ENCODE peak calls at places on chromosomes 1 and 21, in five cellular contexts. One of them, this sample, is unnamed.

GRCh38 chr1:40404670-40405462 is 31.3 kb downstream of the SMAP2 start:
- DNase-seq in endothelial cell of umbilical vein: peak; percentile 75
- DNase-seq in adrenal gland: no peak
- DNase-seq in GM23338: peak; percentile 66
- DNase-seq in Panc1: peak; percentile 59
- DNase-seq in this sample: no peak

GRCh38 chr1:43582162-43582566 is 51.5 kb downstream of the PTPRF start:
- DNase-seq in Panc1: peak; percentile 69
- DNase-seq in GM23338: no peak
- DNase-seq in adrenal gland: peak; percentile 68
- DNase-seq in endothelial cell of umbilical vein: peak; percentile 89
- DNase-seq in this sample: no peak

GRCh38 chr1:207427832-207428231 is 26.3 kb upstream of the CR2 start:
- DNase-seq in endothelial cell of umbilical vein: no peak
- DNase-seq in GM23338: no peak
- DNase-seq in adrenal gland: no peak
- DNase-seq in Panc1: no peak
- DNase-seq in this sample: no peak

GRCh38 chr1:966603-967295 is 467 bp downstream of the PLEKHN1 start:
- DNase-seq in endothelial cell of umbilical vein: peak; percentile 57
- DNase-seq in GM23338: peak; percentile 77
- DNase-seq in adrenal gland: peak; percentile 52
- DNase-seq in Panc1: no peak
- DNase-seq in this sample: peak; percentile 76

GRCh38 chr1:79633456-79633855 is 626.9 kb upstream of the ADGRL4 start:
- DNase-seq in Panc1: no peak
- DNase-seq in endothelial cell of umbilical vein: peak; percentile 16
- DNase-seq in GM23338: no peak
- DNase-seq in adrenal gland: no peak
- DNase-seq in this sample: no peak

GRCh38 chr21:37804001-37804400 is 112.3 kb downstream of the KCNJ6 start:
- DNase-seq in endothelial cell of umbilical vein: no peak
- DNase-seq in Panc1: no peak
- DNase-seq in GM23338: no peak
- DNase-seq in adrenal gland: no peak
- DNase-seq in this sample: no peak

GRCh38 chr1:71030021-71030420 is 17.6 kb downstream of the PTGER3 start:
- DNase-seq in Panc1: no peak
- DNase-seq in endothelial cell of umbilical vein: no peak
- DNase-seq in GM23338: no peak
- DNase-seq in adrenal gland: no peak
- DNase-seq in this sample: no peak

GRCh38 chr1:107491582-107491981 is 350.7 kb downstream of the NTNG1 start:
- DNase-seq in Panc1: no peak
- DNase-seq in adrenal gland: no peak
- DNase-seq in endothelial cell of umbilical vein: no peak
- DNase-seq in GM23338: no peak
- DNase-seq in this sample: no peak

GRCh38 chr1:33654267-33654832 is 181.9 kb downstream of the ZSCAN20 start:
- DNase-seq in endothelial cell of umbilical vein: no peak
- DNase-seq in GM23338: peak; percentile 55
- DNase-seq in adrenal gland: no peak
- DNase-seq in Panc1: no peak
- DNase-seq in this sample: no peak

GRCh38 chr1:201422436-201423030 is 1.0 kb upstream of the TNNI1 start:
- DNase-seq in Panc1: no peak
- DNase-seq in adrenal gland: no peak
- DNase-seq in GM23338: no peak
- DNase-seq in endothelial cell of umbilical vein: no peak
- DNase-seq in this sample: no peak

GRCh38 chr1:43499882-43500281 is 30.8 kb upstream of the PTPRF start:
- DNase-seq in endothelial cell of umbilical vein: no peak
- DNase-seq in Panc1: no peak
- DNase-seq in GM23338: peak; percentile 25
- DNase-seq in adrenal gland: no peak
- DNase-seq in this sample: no peak

GRCh38 chr1:175152006-175152652 is 40.4 kb downstream of the KIAA0040 start:
- DNase-seq in GM23338: peak; percentile 92
- DNase-seq in adrenal gland: peak; percentile 28
- DNase-seq in endothelial cell of umbilical vein: peak; percentile 54
- DNase-seq in Panc1: peak; percentile 56
- DNase-seq in this sample: peak; percentile 66

GRCh38 chr21:41952568-41953248 is 1.1 kb downstream of the C2CD2 start:
- DNase-seq in adrenal gland: no peak
- DNase-seq in endothelial cell of umbilical vein: peak; percentile 32
- DNase-seq in GM23338: peak; percentile 49
- DNase-seq in Panc1: no peak
- DNase-seq in this sample: no peak

DNA sequence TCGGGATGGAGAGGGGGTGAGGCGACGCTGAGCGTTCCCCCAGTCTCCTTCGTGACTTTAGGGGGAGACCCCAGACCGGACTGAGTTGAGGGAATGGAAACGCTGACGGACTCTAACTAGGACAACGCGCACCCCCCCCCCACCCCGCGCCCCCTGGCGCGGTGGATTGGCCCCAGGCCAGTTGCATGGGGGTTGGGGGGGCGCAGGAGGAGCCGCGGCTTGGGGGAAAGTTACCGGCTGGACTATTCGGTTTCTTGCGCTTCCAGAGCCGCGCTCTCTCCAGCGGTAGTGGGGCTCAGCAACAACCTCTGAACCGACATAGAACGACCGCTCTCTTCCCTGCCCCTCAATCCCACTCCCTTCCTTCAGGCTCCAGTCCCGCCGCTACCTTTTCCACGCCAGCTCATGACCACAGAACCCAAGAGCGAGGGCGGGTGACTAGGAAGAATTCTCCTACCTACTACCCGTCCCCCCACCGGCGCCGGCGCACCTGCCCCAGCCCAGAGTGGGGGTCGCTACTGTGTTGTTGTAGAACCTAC is 694 bp downstream of the ZBTB7B start:
- DNase-seq in adrenal gland: peak; percentile 49
- DNase-seq in GM23338: peak; percentile 59
- DNase-seq in endothelial cell of umbilical vein: peak; percentile 42
- DNase-seq in Panc1: no peak
- DNase-seq in this sample: peak; percentile 32
- H3K4me3 ChIP-seq in adrenal gland: peak overlapping the region; percentile 87
- H3K4me3 ChIP-seq in GM23338: peak overlapping the region; percentile 96
- H3K4me3 ChIP-seq in endothelial cell of umbilical vein: peak overlapping the region; percentile 94
- H3K4me3 ChIP-seq in Panc1: peak overlapping the region; percentile 98
- H3K4me3 ChIP-seq in this sample: peak overlapping the region; percentile 84

GRCh38 chr1:151373196-151373595 is 691 bp upstream of the SELENBP1 start:
- DNase-seq in endothelial cell of umbilical vein: no peak
- DNase-seq in adrenal gland: no peak
- DNase-seq in Panc1: no peak
- DNase-seq in GM23338: no peak
- DNase-seq in this sample: no peak
- H3K4me1 ChIP-seq in endothelial cell of umbilical vein: peaks cover 8% of the 10 kb centered on the region
- H3K4me1 ChIP-seq in adrenal gland: peaks cover 17% of the 10 kb centered on the region
- H3K4me1 ChIP-seq in Panc1: peaks cover 9% of the 10 kb centered on the region
- H3K4me1 ChIP-seq in GM23338: peaks cover 16% of the 10 kb centered on the region
- H3K4me1 ChIP-seq in this sample: no peaks in the 10 kb centered on the region

DNA sequence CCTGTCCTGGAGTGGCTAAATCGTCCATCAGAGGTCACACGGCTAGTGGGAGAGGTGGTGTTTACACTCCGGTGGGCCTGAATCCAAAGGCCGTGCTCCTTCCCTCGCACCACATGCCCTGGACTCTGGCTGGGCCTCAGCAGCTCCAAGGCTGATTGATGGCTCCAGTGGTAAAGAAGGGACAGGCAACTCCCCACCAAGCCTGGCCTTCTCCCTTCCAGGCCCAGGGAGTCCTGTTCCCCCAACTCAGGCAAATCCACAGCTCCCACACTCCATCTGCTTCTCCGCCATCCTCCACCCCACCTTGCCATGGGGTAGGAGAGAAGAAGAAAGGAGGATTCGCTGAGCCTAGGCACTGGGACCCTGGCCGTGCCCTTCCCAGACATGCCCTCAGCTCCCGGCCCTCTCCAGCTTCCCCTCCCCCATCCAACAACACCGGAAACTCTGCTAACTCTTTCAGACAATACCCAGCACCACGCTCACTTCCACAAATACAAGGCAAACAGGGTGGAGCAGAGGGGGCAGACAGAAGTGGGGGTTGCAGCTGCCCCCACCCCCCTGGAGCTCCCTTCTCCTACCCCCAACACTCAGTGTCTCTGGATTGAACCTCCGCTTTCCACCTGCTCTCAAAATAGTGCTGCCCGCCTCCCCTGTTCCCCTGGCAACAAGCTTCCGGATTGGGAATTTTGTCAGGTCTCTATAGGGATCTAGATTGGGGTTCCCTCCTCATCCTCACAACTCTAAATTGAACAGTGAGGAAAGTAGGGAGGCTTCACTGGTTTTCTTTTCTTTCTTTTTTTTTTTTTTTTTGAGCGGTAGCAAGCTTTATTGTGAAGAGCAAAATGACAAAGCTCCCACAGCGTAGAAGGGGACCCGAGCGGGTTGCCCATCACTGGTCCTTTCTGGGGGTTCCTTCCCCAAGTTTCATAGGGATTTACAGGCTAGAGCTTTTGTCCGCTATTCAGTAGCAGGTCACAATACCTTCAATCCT is 10.6 kb downstream of the ARHGEF2 start:
- DNase-seq in GM23338: peak; percentile 69
- DNase-seq in endothelial cell of umbilical vein: peak; percentile 77
- DNase-seq in Panc1: no peak
- DNase-seq in adrenal gland: no peak
- DNase-seq in this sample: peak; percentile 62
- H3K4me3 ChIP-seq in GM23338: peak overlapping the region; percentile 41
- H3K4me3 ChIP-seq in endothelial cell of umbilical vein: no peak overlapping the region
- H3K4me3 ChIP-seq in Panc1: no peak overlapping the region
- H3K4me3 ChIP-seq in adrenal gland: no peak overlapping the region
- H3K4me3 ChIP-seq in this sample: no peak overlapping the region

GRCh38 chr1:64453695-64454094 is 16.2 kb upstream of the CACHD1 start:
- DNase-seq in GM23338: no peak
- DNase-seq in adrenal gland: no peak
- DNase-seq in Panc1: no peak
- DNase-seq in endothelial cell of umbilical vein: no peak
- DNase-seq in this sample: no peak
- H3K4me1 ChIP-seq in GM23338: no peaks in the 10 kb centered on the region
- H3K4me1 ChIP-seq in adrenal gland: no peaks in the 10 kb centered on the region
- H3K4me1 ChIP-seq in Panc1: no peaks in the 10 kb centered on the region
- H3K4me1 ChIP-seq in endothelial cell of umbilical vein: no peaks in the 10 kb centered on the region
- H3K4me1 ChIP-seq in this sample: no peaks in the 10 kb centered on the region

GRCh38 chr1:208821939-208822338 is 577.8 kb upstream of the PLXNA2 start:
- DNase-seq in adrenal gland: no peak
- DNase-seq in endothelial cell of umbilical vein: no peak
- DNase-seq in GM23338: no peak
- DNase-seq in Panc1: no peak
- DNase-seq in this sample: no peak

GRCh38 chr1:208825305-208825704 is 581.1 kb upstream of the PLXNA2 start:
- DNase-seq in Panc1: no peak
- DNase-seq in endothelial cell of umbilical vein: no peak
- DNase-seq in adrenal gland: no peak
- DNase-seq in GM23338: no peak
- DNase-seq in this sample: no peak

GRCh38 chr1:208820600-208821232 is 576.5 kb upstream of the PLXNA2 start:
- DNase-seq in Panc1: no peak
- DNase-seq in GM23338: no peak
- DNase-seq in adrenal gland: no peak
- DNase-seq in endothelial cell of umbilical vein: no peak
- DNase-seq in this sample: no peak
- H3K4me3 ChIP-seq in Panc1: no peak overlapping the region
- H3K4me3 ChIP-seq in GM23338: no peak overlapping the region
- H3K4me3 ChIP-seq in adrenal gland: no peak overlapping the region
- H3K4me3 ChIP-seq in endothelial cell of umbilical vein: no peak overlapping the region
- H3K4me3 ChIP-seq in this sample: no peak overlapping the region

DNA sequence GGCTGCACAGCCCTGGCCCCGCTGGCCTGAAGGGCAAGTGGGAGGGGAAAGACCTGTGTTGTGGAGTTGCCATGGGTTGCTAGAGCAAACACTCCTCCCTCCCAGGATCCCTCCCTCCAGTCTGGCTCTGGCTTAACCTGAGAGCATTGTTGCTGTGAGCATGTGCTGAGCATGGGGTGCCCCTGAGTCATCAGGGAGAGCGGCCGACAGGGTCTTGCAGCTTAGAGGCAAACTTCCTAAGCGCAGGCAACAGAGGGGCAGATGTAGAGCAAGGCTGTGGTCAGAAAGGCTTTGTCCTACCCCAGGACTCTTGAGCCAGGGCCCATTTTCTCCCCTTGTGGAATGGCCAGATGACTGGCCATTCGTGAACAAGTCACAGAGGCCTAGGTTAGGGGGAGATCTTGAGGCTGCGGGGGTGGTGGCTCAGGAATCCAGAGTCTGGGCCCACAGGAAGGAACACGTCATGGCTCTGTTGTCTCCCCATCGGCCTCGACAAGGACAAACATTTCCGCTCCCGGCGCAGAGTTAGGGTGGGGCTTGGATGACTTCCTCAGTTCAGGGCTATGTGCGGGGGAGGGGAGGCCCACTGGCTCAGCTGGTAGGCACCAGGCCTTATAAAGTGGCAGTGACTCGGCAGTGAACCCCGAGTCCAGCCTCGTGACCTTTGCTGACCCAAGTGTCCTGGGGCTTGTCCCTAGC is 362 bp upstream of the DYNLT4 start:
- DNase-seq in endothelial cell of umbilical vein: peak; percentile 100
- DNase-seq in Panc1: peak; percentile 95
- DNase-seq in adrenal gland: peak; percentile 99
- DNase-seq in GM23338: peak; percentile 90
- DNase-seq in this sample: peak; percentile 98
- H3K4me1 ChIP-seq in endothelial cell of umbilical vein: peaks cover 71% of the 10 kb centered on the region
- H3K4me1 ChIP-seq in Panc1: peaks cover 43% of the 10 kb centered on the region
- H3K4me1 ChIP-seq in adrenal gland: peaks cover 64% of the 10 kb centered on the region
- H3K4me1 ChIP-seq in GM23338: peaks cover 32% of the 10 kb centered on the region
- H3K4me1 ChIP-seq in this sample: peaks cover 20% of the 10 kb centered on the region

DNA sequence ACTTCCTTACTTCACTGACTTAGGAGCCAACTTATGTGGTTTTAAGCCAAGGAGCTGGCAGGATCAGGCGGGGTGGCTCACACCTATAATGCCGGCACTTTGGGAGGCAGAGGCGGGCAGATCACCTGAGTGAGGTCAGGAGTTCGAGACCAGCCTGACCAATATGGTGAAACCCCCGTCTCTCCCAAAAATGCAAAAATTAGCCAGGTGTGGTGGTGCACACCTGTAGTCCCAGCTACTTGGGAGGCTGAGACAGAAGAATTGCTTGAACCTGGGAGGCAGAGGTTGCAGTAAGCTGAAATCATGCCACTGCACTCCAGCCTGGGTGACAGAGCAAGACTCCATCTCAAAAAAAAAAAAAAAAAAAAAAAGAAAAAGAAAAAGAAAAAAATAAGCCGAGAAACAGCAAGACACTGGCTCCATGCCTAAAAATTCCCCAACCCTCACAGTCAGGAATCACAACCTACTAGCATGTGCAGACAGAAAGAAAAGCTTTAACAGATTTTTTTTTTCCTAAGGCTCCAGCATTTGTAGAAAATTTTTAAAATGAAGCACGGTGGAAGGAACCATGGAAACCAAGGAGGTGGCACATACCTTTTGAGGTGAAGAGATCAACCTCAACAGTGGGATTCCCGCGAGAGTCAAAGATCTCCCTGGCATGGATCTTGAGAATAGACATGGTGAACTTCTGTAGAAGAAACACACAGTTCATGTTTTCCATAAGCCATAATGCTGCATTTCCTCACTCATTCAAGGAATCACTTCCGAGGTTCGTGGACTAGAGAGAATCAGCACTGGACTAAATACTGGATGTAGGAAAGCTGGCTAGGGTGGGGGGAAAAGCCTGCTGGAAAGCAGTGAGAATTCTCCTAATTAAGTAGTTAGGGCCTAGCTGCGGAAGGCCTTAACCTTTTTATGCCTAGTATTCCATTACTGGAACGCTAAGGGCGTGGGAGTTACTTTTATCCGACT is 4.0 kb downstream of the ENO1 start:
- DNase-seq in GM23338: no peak
- DNase-seq in endothelial cell of umbilical vein: no peak
- DNase-seq in adrenal gland: no peak
- DNase-seq in Panc1: no peak
- DNase-seq in this sample: no peak
- H3K4me3 ChIP-seq in GM23338: peak overlapping the region; percentile 96
- H3K4me3 ChIP-seq in endothelial cell of umbilical vein: no peak overlapping the region
- H3K4me3 ChIP-seq in adrenal gland: no peak overlapping the region
- H3K4me3 ChIP-seq in Panc1: peak overlapping the region; percentile 94
- H3K4me3 ChIP-seq in this sample: no peak overlapping the region